ENCODE peak calls at places on chromosomes 1 and 21, in six cellular contexts. One of them, this sample, is unnamed.

GRCh38 chr1:108704501-108704900 is 8.2 kb upstream of the FNDC7 start:
- DNase-seq in HuH-7.5: no peak
- DNase-seq in epithelial cell of esophagus: peak
- DNase-seq in activated T-cell treated with anti-CD3 and anti-CD28 coated beads for 1 hour: no peak
- DNase-seq in stimulated activated CD8-positive, alpha-beta memory T cell treated with anti-CD3 and anti-CD28 coated beads, Interleukin-15, amount 100 ng/mL, for 24 hours: no peak
- DNase-seq in kidney epithelial cell: no peak
- DNase-seq in this sample: no peak

GRCh38 chr1:165288301-165289120 is 68.0 kb downstream of the LMX1A start:
- DNase-seq in HuH-7.5: no peak
- DNase-seq in stimulated activated CD8-positive, alpha-beta memory T cell treated with anti-CD3 and anti-CD28 coated beads, Interleukin-15, amount 100 ng/mL, for 24 hours: no peak
- DNase-seq in activated T-cell treated with anti-CD3 and anti-CD28 coated beads for 1 hour: no peak
- DNase-seq in kidney epithelial cell: no peak
- DNase-seq in epithelial cell of esophagus: no peak
- DNase-seq in this sample: peak

GRCh38 chr1:68101829-68102228 is 51.4 kb upstream of the DIRAS3 start:
- DNase-seq in kidney epithelial cell: no peak
- DNase-seq in epithelial cell of esophagus: peak
- DNase-seq in HuH-7.5: no peak
- DNase-seq in stimulated activated CD8-positive, alpha-beta memory T cell treated with anti-CD3 and anti-CD28 coated beads, Interleukin-15, amount 100 ng/mL, for 24 hours: no peak
- DNase-seq in activated T-cell treated with anti-CD3 and anti-CD28 coated beads for 1 hour: no peak
- DNase-seq in this sample: no peak

GRCh38 chr1:64912191-64912590 is 54.2 kb downstream of the JAK1 start:
- DNase-seq in kidney epithelial cell: no peak
- DNase-seq in activated T-cell treated with anti-CD3 and anti-CD28 coated beads for 1 hour: no peak
- DNase-seq in stimulated activated CD8-positive, alpha-beta memory T cell treated with anti-CD3 and anti-CD28 coated beads, Interleukin-15, amount 100 ng/mL, for 24 hours: no peak
- DNase-seq in HuH-7.5: no peak
- DNase-seq in epithelial cell of esophagus: no peak
- DNase-seq in this sample: no peak

GRCh38 chr1:226149806-226150205 is 36.7 kb downstream of the ACBD3 start:
- DNase-seq in HuH-7.5: no peak
- DNase-seq in epithelial cell of esophagus: peak
- DNase-seq in activated T-cell treated with anti-CD3 and anti-CD28 coated beads for 1 hour: no peak
- DNase-seq in kidney epithelial cell: no peak
- DNase-seq in stimulated activated CD8-positive, alpha-beta memory T cell treated with anti-CD3 and anti-CD28 coated beads, Interleukin-15, amount 100 ng/mL, for 24 hours: no peak
- DNase-seq in this sample: no peak

GRCh38 chr1:209455133-209455532 is 128.4 kb upstream of the CAMK1G start:
- DNase-seq in epithelial cell of esophagus: peak
- DNase-seq in HuH-7.5: no peak
- DNase-seq in kidney epithelial cell: peak
- DNase-seq in activated T-cell treated with anti-CD3 and anti-CD28 coated beads for 1 hour: no peak
- DNase-seq in stimulated activated CD8-positive, alpha-beta memory T cell treated with anti-CD3 and anti-CD28 coated beads, Interleukin-15, amount 100 ng/mL, for 24 hours: no peak
- DNase-seq in this sample: no peak

GRCh38 chr1:161307230-161307768 is 2.5 kb downstream of the MPZ start:
- DNase-seq in epithelial cell of esophagus: no peak
- DNase-seq in HuH-7.5: no peak
- DNase-seq in activated T-cell treated with anti-CD3 and anti-CD28 coated beads for 1 hour: no peak
- DNase-seq in stimulated activated CD8-positive, alpha-beta memory T cell treated with anti-CD3 and anti-CD28 coated beads, Interleukin-15, amount 100 ng/mL, for 24 hours: no peak
- DNase-seq in kidney epithelial cell: no peak
- DNase-seq in this sample: no peak

GRCh38 chr1:42340093-42340492 is 5.1 kb upstream of the FOXJ3 start:
- DNase-seq in kidney epithelial cell: peak
- DNase-seq in HuH-7.5: peak
- DNase-seq in epithelial cell of esophagus: peak
- DNase-seq in stimulated activated CD8-positive, alpha-beta memory T cell treated with anti-CD3 and anti-CD28 coated beads, Interleukin-15, amount 100 ng/mL, for 24 hours: no peak
- DNase-seq in activated T-cell treated with anti-CD3 and anti-CD28 coated beads for 1 hour: no peak
- DNase-seq in this sample: no peak

GRCh38 chr1:109789771-109790170 is 26.0 kb upstream of the EPS8L3 start:
- DNase-seq in kidney epithelial cell: no peak
- DNase-seq in HuH-7.5: no peak
- DNase-seq in epithelial cell of esophagus: no peak
- DNase-seq in activated T-cell treated with anti-CD3 and anti-CD28 coated beads for 1 hour: no peak
- DNase-seq in stimulated activated CD8-positive, alpha-beta memory T cell treated with anti-CD3 and anti-CD28 coated beads, Interleukin-15, amount 100 ng/mL, for 24 hours: no peak
- DNase-seq in this sample: no peak

GRCh38 chr1:225865514-225865913 is 16.7 kb downstream of the TMEM63A start:
- DNase-seq in kidney epithelial cell: no peak
- DNase-seq in epithelial cell of esophagus: no peak
- DNase-seq in stimulated activated CD8-positive, alpha-beta memory T cell treated with anti-CD3 and anti-CD28 coated beads, Interleukin-15, amount 100 ng/mL, for 24 hours: no peak
- DNase-seq in HuH-7.5: no peak
- DNase-seq in activated T-cell treated with anti-CD3 and anti-CD28 coated beads for 1 hour: no peak
- DNase-seq in this sample: no peak

GRCh38 chr1:226977288-226977972 is 37.3 kb downstream of the COQ8A start:
- DNase-seq in stimulated activated CD8-positive, alpha-beta memory T cell treated with anti-CD3 and anti-CD28 coated beads, Interleukin-15, amount 100 ng/mL, for 24 hours: no peak
- DNase-seq in epithelial cell of esophagus: no peak
- DNase-seq in activated T-cell treated with anti-CD3 and anti-CD28 coated beads for 1 hour: no peak
- DNase-seq in HuH-7.5: no peak
- DNase-seq in kidney epithelial cell: no peak
- DNase-seq in this sample: no peak

GRCh38 chr1:173427146-173428054 is 49.7 kb upstream of the PRDX6 start:
- DNase-seq in stimulated activated CD8-positive, alpha-beta memory T cell treated with anti-CD3 and anti-CD28 coated beads, Interleukin-15, amount 100 ng/mL, for 24 hours: no peak
- DNase-seq in kidney epithelial cell: no peak
- DNase-seq in activated T-cell treated with anti-CD3 and anti-CD28 coated beads for 1 hour: no peak
- DNase-seq in epithelial cell of esophagus: no peak
- DNase-seq in HuH-7.5: no peak
- DNase-seq in this sample: no peak

GRCh38 chr1:37478451-37478871 is 4.1 kb downstream of the ZC3H12A start:
- DNase-seq in stimulated activated CD8-positive, alpha-beta memory T cell treated with anti-CD3 and anti-CD28 coated beads, Interleukin-15, amount 100 ng/mL, for 24 hours: no peak
- DNase-seq in activated T-cell treated with anti-CD3 and anti-CD28 coated beads for 1 hour: no peak
- DNase-seq in HuH-7.5: no peak
- DNase-seq in kidney epithelial cell: no peak
- DNase-seq in epithelial cell of esophagus: peak
- DNase-seq in this sample: no peak

GRCh38 chr1:84869750-84870149 is 23.3 kb downstream of the LPAR3 start:
- DNase-seq in activated T-cell treated with anti-CD3 and anti-CD28 coated beads for 1 hour: no peak
- DNase-seq in stimulated activated CD8-positive, alpha-beta memory T cell treated with anti-CD3 and anti-CD28 coated beads, Interleukin-15, amount 100 ng/mL, for 24 hours: no peak
- DNase-seq in HuH-7.5: no peak
- DNase-seq in epithelial cell of esophagus: no peak
- DNase-seq in kidney epithelial cell: no peak
- DNase-seq in this sample: no peak

GRCh38 chr1:200771625-200772555 is 33.2 kb downstream of the CAMSAP2 start:
- DNase-seq in stimulated activated CD8-positive, alpha-beta memory T cell treated with anti-CD3 and anti-CD28 coated beads, Interleukin-15, amount 100 ng/mL, for 24 hours: no peak
- DNase-seq in HuH-7.5: no peak
- DNase-seq in activated T-cell treated with anti-CD3 and anti-CD28 coated beads for 1 hour: no peak
- DNase-seq in kidney epithelial cell: peak
- DNase-seq in epithelial cell of esophagus: peak
- DNase-seq in this sample: no peak

GRCh38 chr1:211331011-211331709 is 4.5 kb downstream of the TRAF5 start:
- DNase-seq in HuH-7.5: no peak
- DNase-seq in kidney epithelial cell: no peak
- DNase-seq in activated T-cell treated with anti-CD3 and anti-CD28 coated beads for 1 hour: no peak
- DNase-seq in stimulated activated CD8-positive, alpha-beta memory T cell treated with anti-CD3 and anti-CD28 coated beads, Interleukin-15, amount 100 ng/mL, for 24 hours: no peak
- DNase-seq in epithelial cell of esophagus: peak
- DNase-seq in this sample: no peak

GRCh38 chr1:47559944-47560695 is 122.3 kb downstream of the FOXD2 start:
- DNase-seq in HuH-7.5: no peak
- DNase-seq in activated T-cell treated with anti-CD3 and anti-CD28 coated beads for 1 hour: no peak
- DNase-seq in stimulated activated CD8-positive, alpha-beta memory T cell treated with anti-CD3 and anti-CD28 coated beads, Interleukin-15, amount 100 ng/mL, for 24 hours: no peak
- DNase-seq in kidney epithelial cell: no peak
- DNase-seq in epithelial cell of esophagus: no peak
- DNase-seq in this sample: no peak

GRCh38 chr1:12184008-12184681 is 17.4 kb downstream of the TNFRSF1B start:
- DNase-seq in kidney epithelial cell: peak
- DNase-seq in stimulated activated CD8-positive, alpha-beta memory T cell treated with anti-CD3 and anti-CD28 coated beads, Interleukin-15, amount 100 ng/mL, for 24 hours: no peak
- DNase-seq in activated T-cell treated with anti-CD3 and anti-CD28 coated beads for 1 hour: no peak
- DNase-seq in epithelial cell of esophagus: no peak
- DNase-seq in HuH-7.5: no peak
- DNase-seq in this sample: no peak

GRCh38 chr1:66168919-66169725 is 364.8 kb upstream of the SGIP1 start:
- DNase-seq in kidney epithelial cell: no peak
- DNase-seq in stimulated activated CD8-positive, alpha-beta memory T cell treated with anti-CD3 and anti-CD28 coated beads, Interleukin-15, amount 100 ng/mL, for 24 hours: no peak
- DNase-seq in epithelial cell of esophagus: no peak
- DNase-seq in HuH-7.5: no peak
- DNase-seq in activated T-cell treated with anti-CD3 and anti-CD28 coated beads for 1 hour: no peak
- DNase-seq in this sample: no peak

GRCh38 chr1:88867743-88868521 is 23.4 kb downstream of the GTF2B start:
- DNase-seq in epithelial cell of esophagus: no peak
- DNase-seq in activated T-cell treated with anti-CD3 and anti-CD28 coated beads for 1 hour: no peak
- DNase-seq in HuH-7.5: no peak
- DNase-seq in stimulated activated CD8-positive, alpha-beta memory T cell treated with anti-CD3 and anti-CD28 coated beads, Interleukin-15, amount 100 ng/mL, for 24 hours: no peak
- DNase-seq in kidney epithelial cell: peak
- DNase-seq in this sample: no peak

GRCh38 chr21:35366348-35367085 is 317.4 kb upstream of the RUNX1 start:
- DNase-seq in HuH-7.5: no peak
- DNase-seq in kidney epithelial cell: no peak
- DNase-seq in epithelial cell of esophagus: no peak
- DNase-seq in activated T-cell treated with anti-CD3 and anti-CD28 coated beads for 1 hour: no peak
- DNase-seq in stimulated activated CD8-positive, alpha-beta memory T cell treated with anti-CD3 and anti-CD28 coated beads, Interleukin-15, amount 100 ng/mL, for 24 hours: no peak
- DNase-seq in this sample: no peak

GRCh38 chr1:15236226-15237145 is 10.5 kb upstream of the FHAD1 start:
- DNase-seq in activated T-cell treated with anti-CD3 and anti-CD28 coated beads for 1 hour: no peak
- DNase-seq in HuH-7.5: no peak
- DNase-seq in kidney epithelial cell: no peak
- DNase-seq in epithelial cell of esophagus: no peak
- DNase-seq in stimulated activated CD8-positive, alpha-beta memory T cell treated with anti-CD3 and anti-CD28 coated beads, Interleukin-15, amount 100 ng/mL, for 24 hours: no peak
- DNase-seq in this sample: no peak

GRCh38 chr1:24990796-24991195 is 60.7 kb upstream of the RUNX3 start:
- DNase-seq in HuH-7.5: no peak
- DNase-seq in activated T-cell treated with anti-CD3 and anti-CD28 coated beads for 1 hour: no peak
- DNase-seq in epithelial cell of esophagus: no peak
- DNase-seq in stimulated activated CD8-positive, alpha-beta memory T cell treated with anti-CD3 and anti-CD28 coated beads, Interleukin-15, amount 100 ng/mL, for 24 hours: no peak
- DNase-seq in kidney epithelial cell: no peak
- DNase-seq in this sample: no peak

GRCh38 chr1:151318975-151319374 is 8.2 kb downstream of the PI4KB start:
- DNase-seq in stimulated activated CD8-positive, alpha-beta memory T cell treated with anti-CD3 and anti-CD28 coated beads, Interleukin-15, amount 100 ng/mL, for 24 hours: no peak
- DNase-seq in kidney epithelial cell: no peak
- DNase-seq in activated T-cell treated with anti-CD3 and anti-CD28 coated beads for 1 hour: no peak
- DNase-seq in epithelial cell of esophagus: no peak
- DNase-seq in HuH-7.5: no peak
- DNase-seq in this sample: no peak

GRCh38 chr1:41880951-41881885 is 37.5 kb downstream of the HIVEP3 start:
- DNase-seq in kidney epithelial cell: no peak
- DNase-seq in epithelial cell of esophagus: no peak
- DNase-seq in HuH-7.5: no peak
- DNase-seq in activated T-cell treated with anti-CD3 and anti-CD28 coated beads for 1 hour: no peak
- DNase-seq in stimulated activated CD8-positive, alpha-beta memory T cell treated with anti-CD3 and anti-CD28 coated beads, Interleukin-15, amount 100 ng/mL, for 24 hours: no peak
- DNase-seq in this sample: no peak

GRCh38 chr1:19029191-19030085 is 73.0 kb upstream of the IFFO2 start:
- DNase-seq in stimulated activated CD8-positive, alpha-beta memory T cell treated with anti-CD3 and anti-CD28 coated beads, Interleukin-15, amount 100 ng/mL, for 24 hours: no peak
- DNase-seq in HuH-7.5: no peak
- DNase-seq in activated T-cell treated with anti-CD3 and anti-CD28 coated beads for 1 hour: no peak
- DNase-seq in kidney epithelial cell: no peak
- DNase-seq in epithelial cell of esophagus: peak
- DNase-seq in this sample: no peak

GRCh38 chr1:37811027-37811655 is 3.1 kb upstream of the YRDC start:
- DNase-seq in kidney epithelial cell: no peak
- DNase-seq in stimulated activated CD8-positive, alpha-beta memory T cell treated with anti-CD3 and anti-CD28 coated beads, Interleukin-15, amount 100 ng/mL, for 24 hours: no peak
- DNase-seq in epithelial cell of esophagus: peak
- DNase-seq in activated T-cell treated with anti-CD3 and anti-CD28 coated beads for 1 hour: peak
- DNase-seq in HuH-7.5: peak
- DNase-seq in this sample: no peak

This sample was measured in D721Med.